ENCODE peak calls at places on chromosomes 1 and 21, in eight cellular contexts. One of them, this sample, is unnamed.

GRCh38 chr1:225733254-225733653 is 44.4 kb upstream of the SRP9 start:
- DNase-seq in neural crest cell: no peak
- DNase-seq in AG04450: no peak
- DNase-seq in progenitor cell of endocrine pancreas: no peak
- DNase-seq in fibroblast of the aortic adventitia: no peak
- DNase-seq in H9: no peak
- DNase-seq in PC-3: no peak
- DNase-seq in fibroblast of lung: no peak
- DNase-seq in this sample: no peak

GRCh38 chr1:26832249-26832960 is 5.9 kb downstream of the ZDHHC18 start:
- DNase-seq in AG04450: no peak
- DNase-seq in progenitor cell of endocrine pancreas: no peak
- DNase-seq in fibroblast of the aortic adventitia: no peak
- DNase-seq in fibroblast of lung: no peak
- DNase-seq in H9: no peak
- DNase-seq in neural crest cell: no peak
- DNase-seq in PC-3: no peak
- DNase-seq in this sample: no peak

GRCh38 chr1:31013187-31013864 is 52.2 kb downstream of the PUM1 start:
- DNase-seq in neural crest cell: no peak
- DNase-seq in progenitor cell of endocrine pancreas: no peak
- DNase-seq in PC-3: no peak
- DNase-seq in AG04450: no peak
- DNase-seq in fibroblast of lung: peak
- DNase-seq in H9: no peak
- DNase-seq in fibroblast of the aortic adventitia: peak
- DNase-seq in this sample: peak

GRCh38 chr1:246679211-246680177 is 44.7 kb upstream of the SCCPDH start:
- DNase-seq in PC-3: no peak
- DNase-seq in neural crest cell: no peak
- DNase-seq in progenitor cell of endocrine pancreas: no peak
- DNase-seq in H9: no peak
- DNase-seq in fibroblast of lung: no peak
- DNase-seq in AG04450: no peak
- DNase-seq in fibroblast of the aortic adventitia: no peak
- DNase-seq in this sample: no peak

GRCh38 chr1:168397806-168398205 is 117.1 kb downstream of the TBX19 start:
- DNase-seq in AG04450: no peak
- DNase-seq in H9: no peak
- DNase-seq in neural crest cell: no peak
- DNase-seq in PC-3: no peak
- DNase-seq in fibroblast of lung: no peak
- DNase-seq in progenitor cell of endocrine pancreas: no peak
- DNase-seq in fibroblast of the aortic adventitia: no peak
- DNase-seq in this sample: no peak

GRCh38 chr1:16393255-16394177 is 26.5 kb downstream of the SZRD1 start:
- DNase-seq in fibroblast of the aortic adventitia: peak
- DNase-seq in H9: no peak
- DNase-seq in PC-3: no peak
- DNase-seq in AG04450: no peak
- DNase-seq in fibroblast of lung: no peak
- DNase-seq in neural crest cell: no peak
- DNase-seq in progenitor cell of endocrine pancreas: no peak
- DNase-seq in this sample: no peak

GRCh38 chr1:221093903-221094865 is 214.9 kb downstream of the HLX start:
- DNase-seq in PC-3: no peak
- DNase-seq in H9: no peak
- DNase-seq in progenitor cell of endocrine pancreas: no peak
- DNase-seq in fibroblast of the aortic adventitia: no peak
- DNase-seq in AG04450: no peak
- DNase-seq in fibroblast of lung: no peak
- DNase-seq in neural crest cell: no peak
- DNase-seq in this sample: no peak

GRCh38 chr1:116498789-116499628 is 71.8 kb downstream of the CD58 start:
- DNase-seq in neural crest cell: peak
- DNase-seq in PC-3: peak
- DNase-seq in fibroblast of lung: peak
- DNase-seq in AG04450: no peak
- DNase-seq in fibroblast of the aortic adventitia: peak
- DNase-seq in H9: peak
- DNase-seq in progenitor cell of endocrine pancreas: peak
- DNase-seq in this sample: peak

GRCh38 chr21:15549671-15550070 is 180.1 kb upstream of the USP25 start:
- DNase-seq in PC-3: peak
- DNase-seq in AG04450: no peak
- DNase-seq in H9: peak
- DNase-seq in neural crest cell: no peak
- DNase-seq in fibroblast of the aortic adventitia: no peak
- DNase-seq in fibroblast of lung: no peak
- DNase-seq in progenitor cell of endocrine pancreas: no peak
- DNase-seq in this sample: no peak

GRCh38 chr1:113998361-113998760 is 19.1 kb downstream of the OLFML3 start:
- DNase-seq in PC-3: no peak
- DNase-seq in H9: no peak
- DNase-seq in progenitor cell of endocrine pancreas: no peak
- DNase-seq in fibroblast of lung: peak
- DNase-seq in AG04450: no peak
- DNase-seq in fibroblast of the aortic adventitia: no peak
- DNase-seq in neural crest cell: no peak
- DNase-seq in this sample: no peak

GRCh38 chr1:179807691-179808485 is 64.8 kb downstream of the FAM163A start:
- DNase-seq in progenitor cell of endocrine pancreas: no peak
- DNase-seq in fibroblast of lung: peak
- DNase-seq in fibroblast of the aortic adventitia: peak
- DNase-seq in H9: no peak
- DNase-seq in neural crest cell: no peak
- DNase-seq in PC-3: peak
- DNase-seq in AG04450: peak
- DNase-seq in this sample: peak

GRCh38 chr1:226674892-226675719 is 64.0 kb downstream of the ITPKB start:
- DNase-seq in progenitor cell of endocrine pancreas: no peak
- DNase-seq in fibroblast of the aortic adventitia: no peak
- DNase-seq in fibroblast of lung: peak
- DNase-seq in H9: no peak
- DNase-seq in PC-3: no peak
- DNase-seq in AG04450: no peak
- DNase-seq in neural crest cell: no peak
- DNase-seq in this sample: no peak

GRCh38 chr1:10210841-10211804 is 753 bp downstream of the KIF1B start:
- DNase-seq in fibroblast of the aortic adventitia: peak
- DNase-seq in fibroblast of lung: peak
- DNase-seq in PC-3: peak
- DNase-seq in AG04450: peak
- DNase-seq in progenitor cell of endocrine pancreas: peak
- DNase-seq in neural crest cell: peak
- DNase-seq in H9: peak
- DNase-seq in this sample: peak

GRCh38 chr1:208431721-208432120 is 187.5 kb upstream of the PLXNA2 start:
- DNase-seq in progenitor cell of endocrine pancreas: no peak
- DNase-seq in PC-3: peak
- DNase-seq in fibroblast of the aortic adventitia: peak
- DNase-seq in H9: no peak
- DNase-seq in neural crest cell: no peak
- DNase-seq in AG04450: peak
- DNase-seq in fibroblast of lung: peak
- DNase-seq in this sample: peak

GRCh38 chr1:210597555-210598134 is 268.9 kb downstream of the HHAT start:
- DNase-seq in neural crest cell: no peak
- DNase-seq in PC-3: peak
- DNase-seq in H9: no peak
- DNase-seq in progenitor cell of endocrine pancreas: no peak
- DNase-seq in AG04450: peak
- DNase-seq in fibroblast of lung: peak
- DNase-seq in fibroblast of the aortic adventitia: peak
- DNase-seq in this sample: peak

GRCh38 chr1:21872445-21873079 is 60.5 kb downstream of the LDLRAD2 start:
- DNase-seq in PC-3: no peak
- DNase-seq in neural crest cell: no peak
- DNase-seq in AG04450: no peak
- DNase-seq in fibroblast of the aortic adventitia: no peak
- DNase-seq in H9: no peak
- DNase-seq in progenitor cell of endocrine pancreas: no peak
- DNase-seq in fibroblast of lung: no peak
- DNase-seq in this sample: no peak

GRCh38 chr21:38766987-38767722 is 38.6 kb upstream of the ETS2 start:
- DNase-seq in neural crest cell: no peak
- DNase-seq in fibroblast of the aortic adventitia: no peak
- DNase-seq in PC-3: no peak
- DNase-seq in AG04450: no peak
- DNase-seq in progenitor cell of endocrine pancreas: no peak
- DNase-seq in fibroblast of lung: no peak
- DNase-seq in H9: no peak
- DNase-seq in this sample: peak

GRCh38 chr1:6245869-6246496 is 2.0 kb downstream of the HES3 start:
- DNase-seq in fibroblast of lung: no peak
- DNase-seq in neural crest cell: peak
- DNase-seq in progenitor cell of endocrine pancreas: no peak
- DNase-seq in PC-3: peak
- DNase-seq in fibroblast of the aortic adventitia: no peak
- DNase-seq in H9: peak
- DNase-seq in AG04450: no peak
- DNase-seq in this sample: peak

GRCh38 chr1:48234086-48234485 is 11.6 kb downstream of the SLC5A9 start:
- DNase-seq in AG04450: no peak
- DNase-seq in fibroblast of lung: no peak
- DNase-seq in neural crest cell: no peak
- DNase-seq in H9: no peak
- DNase-seq in progenitor cell of endocrine pancreas: no peak
- DNase-seq in PC-3: no peak
- DNase-seq in fibroblast of the aortic adventitia: no peak
- DNase-seq in this sample: no peak
- TF ChIP-seq CTCF in AG04450: no peak
- TF ChIP-seq CTCF in fibroblast of lung: no peak
- TF ChIP-seq CTCF in neural crest cell: no peak
- TF ChIP-seq CTCF in H9: no peak
- TF ChIP-seq CTCF in progenitor cell of endocrine pancreas: no peak
- TF ChIP-seq CTCF in PC-3: no peak
- TF ChIP-seq CTCF in fibroblast of the aortic adventitia: no peak
- TF ChIP-seq CTCF in this sample: no peak

GRCh38 chr1:154272999-154273563 is 652 bp downstream of the HAX1 start:
- DNase-seq in AG04450: no peak
- DNase-seq in PC-3: no peak
- DNase-seq in fibroblast of the aortic adventitia: peak
- DNase-seq in fibroblast of lung: no peak
- DNase-seq in H9: no peak
- DNase-seq in progenitor cell of endocrine pancreas: no peak
- DNase-seq in neural crest cell: no peak
- DNase-seq in this sample: no peak

GRCh38 chr1:154272217-154272998 is at the start of gene HAX1:
- DNase-seq in PC-3: peak
- DNase-seq in progenitor cell of endocrine pancreas: peak
- DNase-seq in H9: peak
- DNase-seq in neural crest cell: peak
- DNase-seq in AG04450: peak
- DNase-seq in fibroblast of lung: peak
- DNase-seq in fibroblast of the aortic adventitia: peak
- DNase-seq in this sample: peak

GRCh38 chr1:154270833-154271232 is 1.6 kb upstream of the HAX1 start:
- DNase-seq in PC-3: no peak
- DNase-seq in progenitor cell of endocrine pancreas: no peak
- DNase-seq in neural crest cell: no peak
- DNase-seq in fibroblast of the aortic adventitia: no peak
- DNase-seq in fibroblast of lung: no peak
- DNase-seq in AG04450: no peak
- DNase-seq in H9: no peak
- DNase-seq in this sample: no peak

DNA sequence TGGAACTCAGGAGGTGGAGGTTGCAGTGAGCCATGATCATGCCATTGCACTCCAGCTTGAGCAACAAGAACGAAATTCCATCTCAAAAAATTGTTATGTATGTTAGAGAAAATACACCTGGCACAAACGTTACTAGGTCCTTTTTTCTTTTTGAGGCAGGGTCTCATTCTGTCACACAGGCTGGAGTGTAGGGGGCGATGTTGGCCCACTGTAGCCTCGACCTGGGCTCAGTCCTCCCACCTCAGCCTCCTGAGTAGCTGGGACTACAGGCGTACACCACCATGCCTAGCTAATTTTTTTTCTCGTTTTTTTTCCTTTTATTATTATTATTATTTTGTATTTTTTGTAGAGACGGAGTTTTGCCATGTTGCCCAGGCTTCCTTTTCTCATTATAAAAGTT is 4.4 kb downstream of the HAX1 start:
- DNase-seq in progenitor cell of endocrine pancreas: no peak
- DNase-seq in AG04450: no peak
- DNase-seq in fibroblast of lung: no peak
- DNase-seq in H9: peak
- DNase-seq in neural crest cell: no peak
- DNase-seq in fibroblast of the aortic adventitia: no peak
- DNase-seq in PC-3: no peak
- DNase-seq in this sample: no peak
- TF ChIP-seq CTCF in progenitor cell of endocrine pancreas: peak
- TF ChIP-seq CTCF in AG04450: no peak
- TF ChIP-seq CTCF in fibroblast of lung: no peak
- TF ChIP-seq CTCF in H9: peak
- TF ChIP-seq CTCF in neural crest cell: peak
- TF ChIP-seq CTCF in fibroblast of the aortic adventitia: peak
- TF ChIP-seq CTCF in PC-3: peak
- TF ChIP-seq CTCF in this sample: peak

GRCh38 chr1:234734864-234735263 is 124.9 kb upstream of the IRF2BP2 start:
- DNase-seq in neural crest cell: no peak
- DNase-seq in fibroblast of the aortic adventitia: no peak
- DNase-seq in progenitor cell of endocrine pancreas: no peak
- DNase-seq in fibroblast of lung: no peak
- DNase-seq in H9: no peak
- DNase-seq in PC-3: no peak
- DNase-seq in AG04450: no peak
- DNase-seq in this sample: no peak
- TF ChIP-seq CTCF in neural crest cell: no peak
- TF ChIP-seq CTCF in fibroblast of the aortic adventitia: no peak
- TF ChIP-seq CTCF in progenitor cell of endocrine pancreas: no peak
- TF ChIP-seq CTCF in fibroblast of lung: no peak
- TF ChIP-seq CTCF in H9: peak
- TF ChIP-seq CTCF in PC-3: no peak
- TF ChIP-seq CTCF in AG04450: no peak
- TF ChIP-seq CTCF in this sample: no peak

DNA sequence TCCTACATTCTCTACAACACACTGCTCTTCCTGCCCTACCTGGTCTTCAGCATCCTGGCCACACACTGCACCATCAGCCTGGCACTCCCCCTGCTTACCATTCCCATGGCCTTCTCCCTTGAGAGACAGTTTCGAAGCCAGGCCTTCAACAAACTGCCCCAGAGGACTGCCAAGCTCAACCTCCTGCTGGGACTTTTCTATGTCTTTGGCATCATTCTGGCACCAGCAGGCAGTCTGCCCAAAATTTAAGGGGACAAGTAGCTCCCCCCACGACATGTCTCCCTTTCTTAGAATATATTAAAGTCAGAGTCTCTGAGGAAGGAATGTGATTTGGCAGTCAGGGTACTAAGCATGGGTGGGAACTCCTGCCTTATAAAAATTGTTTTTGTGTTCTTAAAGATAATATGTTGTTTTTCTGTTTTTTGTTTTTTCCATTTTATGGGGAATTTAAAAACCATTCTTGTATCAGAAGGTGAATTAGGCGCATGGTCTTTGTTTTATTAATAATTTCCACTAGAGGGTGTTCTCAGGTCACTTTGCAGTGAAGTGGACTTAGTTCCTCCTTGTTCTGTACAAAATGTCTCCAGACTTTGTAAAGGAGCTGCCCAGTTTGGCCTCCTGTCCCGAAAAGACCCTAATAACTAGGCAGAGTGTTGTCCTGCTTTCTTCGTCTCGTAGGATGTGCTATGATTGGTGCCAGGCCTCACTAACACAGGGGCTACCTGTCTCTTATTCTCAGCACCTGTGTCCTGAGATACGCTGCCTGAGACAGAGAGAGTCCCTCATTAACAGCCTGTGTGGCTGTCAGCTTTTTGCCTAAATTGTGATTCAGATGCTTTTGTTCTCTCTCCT is 13.1 kb downstream of the UBIAD1 start:
- DNase-seq in fibroblast of the aortic adventitia: peak
- DNase-seq in H9: no peak
- DNase-seq in PC-3: peak
- DNase-seq in progenitor cell of endocrine pancreas: no peak
- DNase-seq in neural crest cell: no peak
- DNase-seq in fibroblast of lung: peak
- DNase-seq in AG04450: no peak
- DNase-seq in this sample: no peak
- TF ChIP-seq CTCF in fibroblast of the aortic adventitia: peak
- TF ChIP-seq CTCF in H9: no peak
- TF ChIP-seq CTCF in PC-3: peak
- TF ChIP-seq CTCF in progenitor cell of endocrine pancreas: peak
- TF ChIP-seq CTCF in neural crest cell: peak
- TF ChIP-seq CTCF in fibroblast of lung: peak
- TF ChIP-seq CTCF in AG04450: peak
- TF ChIP-seq CTCF in this sample: peak